ENCODE peak calls at places on chromosome 9, in seven cellular contexts. B is activated T-helper 1 cell treated with anti-CD3 and anti-CD28 coated beads, Interleukin-2, amount 50 U/mL, for 16 hours; N is lower leg skin; I is dorsolateral prefrontal cortex; A is Daoy; M is NCI-H1105 treated with DMSO at 0.1 percent for 48 hours; D is activated CD4-positive, alpha-beta T cell treated with anti-CD3 and anti-CD28 coated beads, Interleukin-2, amount 50 U/mL, for 1 hour. Q is an unnamed sample.

GRCh38 chr9:35232867-35233544 is 71.2 kb downstream of the UNC13B start:
- DNase-seq in B (no peak), N (no peak), I (no peak), A (no peak), M (no peak), D (no peak), Q (no peak)

GRCh38 chr9:122138560-122139268 is 20.9 kb downstream of the NDUFA8 start:
- DNase-seq in B (no peak), N (no peak), I (no peak), A (no peak), M (no peak), D (no peak), Q (no peak)

GRCh38 chr9:132185164-132186009 is 23.5 kb downstream of the NTNG2 start:
- DNase-seq in B (no peak), N (no peak), I (no peak), A (peak), M (no peak), D (no peak), Q (no peak)

GRCh38 chr9:94161673-94162072 is 77.4 kb downstream of the PTPDC1 start:
- DNase-seq in B (no peak), N (no peak), I (no peak), A (no peak), M (no peak), D (no peak), Q (no peak)

GRCh38 chr9:97756991-97757390 is 59.9 kb upstream of the XPA start:
- DNase-seq in B (no peak), N (no peak), I (no peak), A (no peak), M (no peak), D (no peak), Q (no peak)

GRCh38 chr9:127336708-127337352 is 60.1 kb upstream of the SLC2A8 start:
- DNase-seq in B (no peak), N (peak), I (peak), A (peak), M (no peak), D (no peak), Q (peak)

GRCh38 chr9:113567361-113568080 is 104.0 kb downstream of the RGS3 start:
- DNase-seq in B (no peak), N (no peak), I (peak), A (no peak), M (no peak), D (no peak), Q (no peak)

GRCh38 chr9:116274293-116274692 is 120.7 kb downstream of the PAPPA start:
- DNase-seq in B (no peak), N (no peak), I (no peak), A (peak), M (no peak), D (no peak), Q (no peak)

GRCh38 chr9:110753734-110754231 is 85.2 kb downstream of the MUSK start:
- DNase-seq in B (no peak), N (no peak), I (no peak), A (peak), M (no peak), D (no peak), Q (no peak)

GRCh38 chr9:3825724-3826123 is 299.9 kb upstream of the RFX3 start:
- DNase-seq in B (no peak), N (no peak), I (no peak), A (no peak), M (no peak), D (no peak), Q (no peak)

GRCh38 chr9:27888661-27889295 is 315.5 kb upstream of the C9orf72 start:
- DNase-seq in B (no peak), N (no peak), I (no peak), A (peak), M (no peak), D (peak), Q (no peak)

GRCh38 chr9:131436386-131436785 is 42.5 kb downstream of the PRRC2B start:
- DNase-seq in B (no peak), N (no peak), I (no peak), A (no peak), M (no peak), D (no peak), Q (no peak)

GRCh38 chr9:93893194-93893593 is 62.0 kb downstream of the BARX1 start:
- DNase-seq in B (no peak), N (no peak), I (no peak), A (no peak), M (no peak), D (no peak), Q (no peak)

GRCh38 chr9:105206821-105207699 is 37.4 kb upstream of the SLC44A1 start:
- DNase-seq in B (no peak), N (no peak), I (no peak), A (no peak), M (no peak), D (no peak), Q (no peak)

GRCh38 chr9:2320126-2320525 is 301.5 kb upstream of the VLDLR start:
- DNase-seq in B (no peak), N (no peak), I (no peak), A (no peak), M (no peak), D (no peak), Q (no peak)

GRCh38 chr9:78296208-78296892 is 575 bp upstream of the PSAT1 start:
- DNase-seq in B (no peak), N (peak), I (peak), A (peak), M (peak), D (no peak), Q (no peak)

GRCh38 chr9:82170871-82171270 is 182.3 kb downstream of the SPATA31D1 start:
- DNase-seq in B (no peak), N (no peak), I (no peak), A (no peak), M (no peak), D (no peak), Q (no peak)

GRCh38 chr9:90881648-90882047 is 80.0 kb downstream of the SYK start:
- DNase-seq in B (no peak), N (no peak), I (no peak), A (no peak), M (no peak), D (no peak), Q (no peak)

GRCh38 chr9:127717766-127718165 is 1.9 kb downstream of the TTC16 start:
- DNase-seq in B (no peak), N (no peak), I (no peak), A (no peak), M (no peak), D (no peak), Q (no peak)

GRCh38 chr9:125991886-125992529 is 244.8 kb downstream of the PBX3 start:
- DNase-seq in B (no peak), N (no peak), I (no peak), A (no peak), M (no peak), D (no peak), Q (no peak)

GRCh38 chr9:124242331-124243194 is 15.2 kb upstream of the NEK6 start:
- DNase-seq in B (no peak), N (no peak), I (no peak), A (no peak), M (no peak), D (no peak), Q (no peak)

GRCh38 chr9:106921341-106921899 is 58.5 kb downstream of the ZNF462 start:
- DNase-seq in B (no peak), N (no peak), I (no peak), A (peak), M (peak), D (no peak), Q (no peak)

GRCh38 chr9:14173730-14174129 is 140.2 kb downstream of the NFIB start:
- DNase-seq in B (no peak), N (no peak), I (no peak), A (no peak), M (peak), D (no peak), Q (no peak)

GRCh38 chr9:134936021-134936761 is 18.5 kb upstream of the FCN1 start:
- DNase-seq in B (no peak), N (no peak), I (no peak), A (no peak), M (no peak), D (no peak), Q (no peak)

GRCh38 chr9:13555989-13556500 is 276.6 kb upstream of the MPDZ start:
- DNase-seq in B (no peak), N (no peak), I (no peak), A (no peak), M (peak), D (no peak), Q (no peak)

Q was measured in keratinocyte.